ENCODE peak calls at places on chromosomes 3 and 15, in five cellular contexts. B, W, Z, T and J are unnamed samples.

GRCh38 chr15:36495464-36495863 is 84.0 kb upstream of the CDIN1 start:
- DNase-seq in B (no peak), W (no peak), Z (no peak), T (no peak), J (peak; percentile 22)

GRCh38 chr3:102192575-102192974 is 242.2 kb upstream of the ZPLD1 start:
- DNase-seq in B (no peak), W (no peak), Z (peak; percentile 79), T (no peak), J (no peak)

GRCh38 chr15:78372880-78373279 is 32.7 kb downstream of the CRABP1 start:
- DNase-seq in B (no peak), W (peak; percentile 14), Z (no peak), T (peak; percentile 92), J (no peak)

GRCh38 chr3:161600185-161600584 is 103.6 kb downstream of the OTOL1 start:
- DNase-seq in B (no peak), W (no peak), Z (no peak), T (no peak), J (no peak)

GRCh38 chr15:52787123-52787503 is 3.0 kb downstream of the ONECUT1 start:
- DNase-seq in B (no peak), W (peak; percentile 54), Z (no peak), T (no peak), J (no peak)

GRCh38 chr15:38528279-38528678 is 36.3 kb downstream of the RASGRP1 start:
- DNase-seq in B (peak; percentile 72), W (no peak), Z (peak; percentile 56), T (no peak), J (peak; percentile 84)

GRCh38 chr3:169298247-169298992 is 365.1 kb downstream of the MECOM start:
- DNase-seq in B (no peak), W (no peak), Z (no peak), T (peak; percentile 34), J (no peak)

GRCh38 chr3:138872632-138873031 is 37.9 kb upstream of the PIK3CB start:
- DNase-seq in B (no peak), W (no peak), Z (no peak), T (no peak), J (no peak)

GRCh38 chr3:27079427-27080105 is 289.6 kb downstream of the NEK10 start:
- DNase-seq in B (no peak), W (no peak), Z (no peak), T (no peak), J (peak; percentile 8)

DNA sequence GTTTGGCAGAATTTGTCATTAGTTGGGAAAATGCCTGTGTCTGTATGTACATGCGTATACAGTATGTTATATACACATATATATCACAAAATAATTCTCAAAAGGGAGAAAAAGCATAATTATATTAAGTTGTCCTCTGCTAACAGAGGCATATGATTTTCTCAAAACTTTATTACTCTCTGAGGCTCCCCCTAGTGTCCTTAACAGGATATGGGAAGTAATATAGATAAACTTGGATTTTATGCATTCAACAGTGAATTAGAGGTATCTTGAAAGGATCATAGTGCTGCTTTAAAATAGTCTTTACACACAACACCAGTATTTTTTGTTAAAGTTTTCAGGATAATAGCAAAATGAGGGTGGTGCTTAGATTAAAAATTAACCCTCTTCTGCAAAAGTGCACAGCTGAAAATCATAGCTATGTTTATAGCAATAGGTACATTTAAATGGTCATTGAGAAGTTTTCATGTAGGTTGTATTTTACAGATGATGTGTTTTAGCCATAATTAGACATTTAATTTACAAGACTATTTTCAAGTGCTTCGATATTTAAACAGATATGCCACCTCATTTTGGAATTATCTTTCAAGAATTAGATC is 454.0 kb upstream of the ROBO2 start:
- DNase-seq in B (peak; percentile 32), W (no peak), Z (no peak), T (no peak), J (no peak)
- TF ChIP-seq CTCF in B (peak; percentile 63), W (peak; percentile 49), Z (peak; percentile 60), T (peak; percentile 18), J (peak; percentile 59)

GRCh38 chr3:134312873-134313838 is 61.1 kb downstream of the AMOTL2 start:
- DNase-seq in B (peak; percentile 76), W (peak; percentile 71), Z (no peak), T (peak; percentile 54), J (peak; percentile 73)

GRCh38 chr3:134311693-134312071 is 61.0 kb upstream of the RYK start:
- DNase-seq in B (no peak), W (no peak), Z (no peak), T (no peak), J (no peak)

GRCh38 chr3:134313839-134314587 is 60.2 kb downstream of the AMOTL2 start:
- DNase-seq in B (no peak), W (no peak), Z (no peak), T (no peak), J (no peak)

GRCh38 chr3:134311265-134311664 is 60.6 kb upstream of the RYK start:
- DNase-seq in B (peak; percentile 77), W (no peak), Z (peak; percentile 37), T (no peak), J (peak; percentile 77)

GRCh38 chr3:134312072-134312872 is 61.6 kb upstream of the RYK start:
- DNase-seq in B (no peak), W (peak; percentile 86), Z (peak; percentile 77), T (peak; percentile 44), J (peak; percentile 82)
- H3K4me1 ChIP-seq in B (peaks cover 50% of the 10 kb centered on the region), W (peaks cover 13% of the 10 kb centered on the region), Z (peaks cover 69% of the 10 kb centered on the region), T (peaks cover 22% of the 10 kb centered on the region), J (peaks cover 83% of the 10 kb centered on the region)

GRCh38 chr3:101117981-101118380 is 124.8 kb upstream of the ABI3BP start:
- DNase-seq in B (peak; percentile 10), W (no peak), Z (no peak), T (no peak), J (no peak)
- TF ChIP-seq CTCF in B (no peak), W (no peak), Z (no peak), T (no peak), J (no peak)

DNA sequence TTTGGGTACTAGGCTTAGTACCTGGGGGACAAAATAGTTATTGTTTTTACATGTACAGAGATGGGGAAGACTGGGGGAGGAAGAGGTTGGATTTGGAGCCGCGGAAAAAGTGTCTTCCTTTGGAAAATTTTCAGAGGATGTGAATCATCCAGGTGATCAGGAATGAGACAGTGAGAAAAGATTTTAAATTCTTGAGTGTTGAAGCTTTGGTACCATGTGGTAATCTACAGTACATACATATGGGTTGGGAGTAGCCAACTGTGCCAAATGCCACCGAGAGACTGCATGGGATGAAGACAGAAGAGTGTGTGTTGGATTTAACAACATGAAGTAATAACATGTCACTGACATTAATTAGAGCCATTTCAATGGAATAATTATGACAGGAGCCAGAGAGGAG is 1238.2 kb downstream of the ROBO1 start:
- DNase-seq in B (no peak), W (no peak), Z (peak; percentile 21), T (no peak), J (no peak)
- H3K4me1 ChIP-seq in B (no peaks in the 10 kb centered on the region), W (no peaks in the 10 kb centered on the region), Z (no peaks in the 10 kb centered on the region), T (no peaks in the 10 kb centered on the region), J (no peaks in the 10 kb centered on the region)

DNA sequence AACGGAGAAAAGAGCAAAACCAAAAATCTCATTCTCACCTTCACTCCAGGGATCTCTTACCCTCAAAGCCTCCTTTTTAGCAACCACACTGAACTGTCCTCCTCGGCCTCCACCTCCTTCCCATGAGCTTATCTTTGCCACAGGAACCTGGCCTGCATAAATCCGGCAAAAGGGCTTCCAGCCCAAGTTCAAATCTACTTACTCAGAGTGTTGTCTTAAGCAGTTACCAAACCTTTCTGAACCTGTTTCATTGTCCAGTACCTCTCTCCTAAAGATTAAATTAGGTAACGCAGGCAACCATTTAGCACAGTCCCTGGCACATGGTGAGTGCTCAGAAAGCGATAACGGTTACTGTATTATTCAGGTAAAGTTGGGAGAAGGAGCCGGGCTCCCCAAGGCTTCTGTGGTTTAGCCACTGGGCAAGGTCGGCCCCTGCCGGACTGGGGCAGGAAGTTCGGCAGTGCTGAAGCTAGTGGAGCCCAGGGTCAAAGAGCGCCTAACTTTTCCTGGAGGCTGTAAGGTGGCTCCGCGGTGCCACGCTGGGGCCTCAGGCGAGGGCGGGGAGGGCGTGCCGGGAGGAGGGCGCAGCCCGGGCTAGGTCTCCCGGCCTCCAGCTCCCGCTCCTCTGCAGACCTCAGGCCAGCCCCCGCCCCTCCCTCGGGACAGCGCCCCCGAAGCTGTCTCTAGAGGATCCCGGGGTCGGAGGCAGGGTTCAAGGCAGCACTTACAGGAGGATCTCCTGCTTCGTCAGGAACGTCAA is 620 bp downstream of the CIB1 start:
- DNase-seq in B (peak; percentile 26), W (peak; percentile 87), Z (peak; percentile 60), T (peak; percentile 86), J (peak; percentile 27)
- TF ChIP-seq CTCF in B (peak; percentile 40), W (peak; percentile 25), Z (peak; percentile 67), T (peak; percentile 57), J (no peak)

GRCh38 chr3:129007792-129008191 is 6.7 kb downstream of the EFCC1 start:
- DNase-seq in B (no peak), W (no peak), Z (no peak), T (no peak), J (no peak)
- H3K4me1 ChIP-seq in B (peaks cover 9% of the 10 kb centered on the region), W (no peaks in the 10 kb centered on the region), Z (peaks cover 5% of the 10 kb centered on the region), T (peaks cover 11% of the 10 kb centered on the region), J (peaks cover 2% of the 10 kb centered on the region)

DNA sequence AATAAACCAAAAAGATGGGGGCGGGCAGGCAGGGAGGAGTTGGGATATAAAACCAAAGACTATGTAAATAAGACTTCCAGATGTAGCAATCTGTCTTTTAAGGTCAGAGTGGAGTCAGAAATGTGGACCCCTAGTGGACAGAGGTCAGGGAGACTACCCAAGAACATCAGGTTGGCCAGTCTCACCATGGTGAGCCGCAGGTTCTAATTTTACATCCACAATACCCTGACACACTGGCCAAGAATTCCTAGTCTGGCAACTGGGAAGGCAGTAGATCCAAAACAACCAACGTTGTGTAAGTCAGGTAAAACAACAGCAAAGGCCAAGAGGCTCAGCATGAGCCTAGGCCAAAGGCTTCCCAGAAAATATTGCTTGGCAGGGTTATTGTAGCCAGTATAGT is 203.4 kb downstream of the FOXP1 start:
- DNase-seq in B (peak; percentile 4), W (no peak), Z (no peak), T (no peak), J (peak; percentile 39)
- TF ChIP-seq CTCF in B (no peak), W (no peak), Z (no peak), T (no peak), J (peak; percentile 23)

GRCh38 chr3:154584041-154584440 is 154.1 kb upstream of the GPR149 start:
- DNase-seq in B (no peak), W (no peak), Z (no peak), T (no peak), J (no peak)
- H3K4me1 ChIP-seq in B (no peaks in the 10 kb centered on the region), W (no peaks in the 10 kb centered on the region), Z (no peaks in the 10 kb centered on the region), T (no peaks in the 10 kb centered on the region), J (no peaks in the 10 kb centered on the region)

GRCh38 chr15:101578443-101578894 is 73.7 kb downstream of the TM2D3 start:
- DNase-seq in B (no peak), W (peak; percentile 62), Z (peak; percentile 28), T (peak; percentile 69), J (no peak)
- TF ChIP-seq CTCF in B (peak; percentile 18), W (peak; percentile 57), Z (peak; percentile 77), T (peak; percentile 57), J (no peak)